ENCODE peak calls at places on chromosomes 3 and 15, in six cellular contexts. T is IMR-90, C is SK-N-SH, N is A549, S is HCT116, D is GM12878. I is an unnamed sample.

GRCh38 chr3:141646760-141647561 is 91.1 kb upstream of the RNF7 start:
- DNase-seq in T (peak; percentile 62), C (peak; percentile 70), N (peak; percentile 80), S (peak; percentile 66), D (no peak), I (peak; percentile 73)

GRCh38 chr3:169666079-169666436 is 2.5 kb upstream of the MECOM start:
- DNase-seq in T (no peak), D (no peak), C (peak; percentile 15), N (no peak), S (no peak), I (no peak)

GRCh38 chr15:98077186-98077585 is 116.7 kb downstream of the ARRDC4 start:
- DNase-seq in C (no peak), S (no peak), D (no peak), N (no peak), T (no peak), I (peak; percentile 75)

GRCh38 chr3:145557405-145557804 is 603.6 kb downstream of the PLOD2 start:
- DNase-seq in S (no peak), C (no peak), N (peak; percentile 60), T (no peak), D (no peak), I (no peak)

GRCh38 chr3:175672119-175672689 is 813.1 kb downstream of the NAALADL2 start:
- DNase-seq in C (peak; percentile 4), N (no peak), T (peak; percentile 63), S (no peak), D (no peak), I (no peak)

GRCh38 chr3:6929918-6930317 is 69.0 kb downstream of the GRM7 start:
- DNase-seq in S (no peak), C (no peak), N (no peak), D (no peak), T (no peak), I (no peak)

GRCh38 chr3:42802876-42803799 is 1.2 kb downstream of the HIGD1A start:
- DNase-seq in D (no peak), N (no peak), T (peak; percentile 22), S (no peak), C (peak; percentile 34), I (no peak)

GRCh38 chr3:42934111-42934510 is 28.2 kb downstream of the ZNF662 start:
- DNase-seq in S (no peak), T (no peak), D (no peak), N (no peak), C (no peak), I (no peak)

GRCh38 chr3:108394563-108394962 is 98.2 kb downstream of the HHLA2 start:
- DNase-seq in S (no peak), C (no peak), D (no peak), N (no peak), T (no peak), I (no peak)

GRCh38 chr15:62067448-62068044 is 769 bp downstream of the C2CD4A start:
- DNase-seq in N (peak; percentile 49), C (peak; percentile 49), T (no peak), S (no peak), D (no peak), I (no peak)

GRCh38 chr15:71807125-71807629 is 3.2 kb upstream of the NR2E3 start:
- DNase-seq in C (peak; percentile 29), N (no peak), D (no peak), T (no peak), S (no peak), I (no peak)

GRCh38 chr3:41711656-41712055 is 250.2 kb downstream of the ULK4 start:
- DNase-seq in N (no peak), C (no peak), T (peak; percentile 42), D (peak; percentile 2), S (no peak), I (no peak)

GRCh38 chr3:69051796-69052566 is at the start of gene TMF1:
- DNase-seq in D (peak; percentile 97), S (peak; percentile 98), N (peak; percentile 98), T (peak; percentile 99), C (peak; percentile 90), I (peak; percentile 91)

GRCh38 chr3:149142647-149143046 is 13.2 kb downstream of the HPS3 start:
- DNase-seq in T (no peak), N (no peak), D (no peak), C (no peak), S (no peak), I (no peak)

GRCh38 chr3:178492496-178492895 is 43.7 kb upstream of the KCNMB2 start:
- DNase-seq in N (no peak), D (no peak), T (no peak), C (no peak), S (no peak), I (no peak)

GRCh38 chr15:84633311-84634227 is 20.5 kb downstream of the WDR73 start:
- DNase-seq in D (no peak), C (peak; percentile 81), T (peak; percentile 67), S (no peak), N (peak; percentile 78), I (peak; percentile 59)

GRCh38 chr15:45544266-45545023 is 21.9 kb upstream of the SLC30A4 start:
- DNase-seq in C (no peak), D (no peak), T (no peak), N (no peak), S (no peak), I (no peak)

GRCh38 chr3:188194327-188194726 is 40.4 kb downstream of the LPP start:
- DNase-seq in T (peak; percentile 81), D (no peak), N (no peak), S (no peak), C (no peak), I (no peak)

DNA sequence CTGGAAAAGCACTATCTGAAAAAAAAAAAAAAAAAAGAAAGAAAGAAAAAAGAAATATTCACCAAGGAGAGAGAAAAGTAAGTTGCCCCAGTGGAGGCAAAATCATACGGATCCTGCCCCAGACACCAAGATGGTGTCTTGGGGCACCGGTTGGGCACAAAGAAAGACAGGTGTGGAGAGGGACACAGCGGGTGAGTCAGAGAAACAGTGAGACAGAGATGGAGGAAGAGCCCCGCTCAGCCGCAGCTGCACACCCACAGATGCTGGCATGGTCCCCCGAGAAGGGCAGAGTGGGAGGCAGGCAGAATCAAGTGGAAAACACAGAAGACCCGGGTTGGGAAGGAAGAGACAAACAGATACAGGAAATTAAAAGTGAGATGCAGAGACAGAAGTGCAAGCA is 129.7 kb upstream of the SMAD3 start:
- DNase-seq in N (no peak), S (no peak), D (no peak), T (no peak), C (no peak), I (no peak)
- TF ChIP-seq RAD21 in N (no peak), S (no peak), D (no peak), T (no peak), C (no peak), I (no peak)

DNA sequence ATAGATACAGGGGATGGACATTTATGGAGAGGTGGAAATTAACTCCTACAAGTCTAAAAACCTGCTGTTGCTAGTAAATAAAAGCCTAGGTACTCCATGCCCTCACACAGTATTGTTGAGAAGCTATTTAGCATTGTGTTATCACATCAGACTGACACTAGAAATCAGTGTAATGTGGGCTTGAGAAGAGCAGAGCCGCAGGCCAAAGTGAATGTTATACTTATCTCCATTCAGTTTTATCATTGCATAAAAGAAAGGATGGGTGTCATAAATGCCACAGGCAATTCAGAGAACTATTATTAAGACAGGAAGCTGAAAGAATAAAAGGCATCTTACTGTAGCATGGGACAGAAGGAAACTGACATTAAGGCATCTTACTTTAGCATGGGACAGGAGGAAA is 13.7 kb upstream of the ISLR start:
- DNase-seq in T (no peak), S (no peak), D (no peak), N (no peak), C (peak; percentile 39), I (no peak)
- TF ChIP-seq RAD21 in T (no peak), S (no peak), D (no peak), N (no peak), C (no peak), I (no peak)

GRCh38 chr15:51783967-51784366 is 32.6 kb downstream of the TMOD2 start:
- DNase-seq in C (no peak), N (no peak), S (no peak), D (no peak), T (no peak), I (no peak)

GRCh38 chr15:51782357-51782896 is 31.0 kb downstream of the TMOD2 start:
- DNase-seq in D (no peak), T (no peak), C (peak; percentile 21), S (peak; percentile 38), N (peak; percentile 72), I (peak; percentile 41)

GRCh38 chr15:51776952-51777574 is 25.7 kb downstream of the TMOD2 start:
- DNase-seq in T (peak; percentile 77), S (peak; percentile 64), C (peak; percentile 66), D (peak; percentile 43), N (peak; percentile 88), I (peak; percentile 73)

GRCh38 chr15:51781506-51781905 is 30.1 kb downstream of the TMOD2 start:
- DNase-seq in N (no peak), T (no peak), S (no peak), C (no peak), D (no peak), I (no peak)

GRCh38 chr15:51780636-51781035 is 29.2 kb downstream of the TMOD2 start:
- DNase-seq in T (peak; percentile 15), C (no peak), S (no peak), D (no peak), N (no peak), I (no peak)
- TF ChIP-seq RAD21 in T (no peak), C (no peak), S (no peak), D (no peak), N (no peak), I (no peak)

GRCh38 chr3:157176108-157176507 is 16.2 kb upstream of the CCNL1 start:
- DNase-seq in N (no peak), T (peak; percentile 54), C (peak; percentile 68), S (no peak), D (no peak), I (no peak)
- TF ChIP-seq RAD21 in N (no peak), T (no peak), C (no peak), S (no peak), D (no peak), I (no peak)